ENCODE peak calls at places on chromosomes 12 and 14, in six cellular contexts. One of them, this sample, is unnamed.

GRCh38 chr14:55221186-55221585 is 29.8 kb upstream of the DLGAP5 start:
- DNase-seq in gastrocnemius medialis: no peak
- DNase-seq in heart left ventricle: no peak
- DNase-seq in HCT116: no peak
- DNase-seq in body of pancreas: no peak
- DNase-seq in tibial nerve: no peak
- DNase-seq in this sample: peak; percentile 12

GRCh38 chr12:96061864-96062453 is 26.6 kb upstream of the LTA4H start:
- DNase-seq in HCT116: peak; percentile 81
- DNase-seq in body of pancreas: peak; percentile 78
- DNase-seq in heart left ventricle: peak; percentile 74
- DNase-seq in tibial nerve: peak; percentile 90
- DNase-seq in gastrocnemius medialis: peak; percentile 32
- DNase-seq in this sample: peak; percentile 64

GRCh38 chr14:73467800-73468199 is 9.5 kb upstream of the NUMB start:
- DNase-seq in heart left ventricle: no peak
- DNase-seq in HCT116: no peak
- DNase-seq in tibial nerve: no peak
- DNase-seq in body of pancreas: no peak
- DNase-seq in gastrocnemius medialis: no peak
- DNase-seq in this sample: no peak

GRCh38 chr12:7970475-7971252 is 34.7 kb upstream of the SLC2A3 start:
- DNase-seq in heart left ventricle: peak; percentile 93
- DNase-seq in tibial nerve: peak; percentile 80
- DNase-seq in HCT116: peak; percentile 61
- DNase-seq in gastrocnemius medialis: peak; percentile 64
- DNase-seq in body of pancreas: peak; percentile 54
- DNase-seq in this sample: peak; percentile 86

GRCh38 chr14:100334904-100335303 is 11.8 kb downstream of the SLC25A47 start:
- DNase-seq in gastrocnemius medialis: no peak
- DNase-seq in tibial nerve: no peak
- DNase-seq in body of pancreas: no peak
- DNase-seq in heart left ventricle: no peak
- DNase-seq in HCT116: no peak
- DNase-seq in this sample: no peak

GRCh38 chr12:42987216-42987631 is 397.7 kb upstream of the PRICKLE1 start:
- DNase-seq in tibial nerve: no peak
- DNase-seq in HCT116: no peak
- DNase-seq in gastrocnemius medialis: no peak
- DNase-seq in heart left ventricle: no peak
- DNase-seq in body of pancreas: no peak
- DNase-seq in this sample: no peak

GRCh38 chr12:82896979-82897378 is 210.3 kb downstream of the TMTC2 start:
- DNase-seq in body of pancreas: peak; percentile 59
- DNase-seq in HCT116: peak; percentile 8
- DNase-seq in gastrocnemius medialis: no peak
- DNase-seq in tibial nerve: no peak
- DNase-seq in heart left ventricle: no peak
- DNase-seq in this sample: peak; percentile 7

GRCh38 chr12:123801573-123802178 is 39.6 kb downstream of the DNAH10 start:
- DNase-seq in gastrocnemius medialis: no peak
- DNase-seq in body of pancreas: no peak
- DNase-seq in HCT116: peak; percentile 26
- DNase-seq in tibial nerve: no peak
- DNase-seq in heart left ventricle: no peak
- DNase-seq in this sample: no peak

GRCh38 chr12:26971963-26972362 is 33.7 kb downstream of the FGFR1OP2 start:
- DNase-seq in gastrocnemius medialis: no peak
- DNase-seq in HCT116: no peak
- DNase-seq in heart left ventricle: no peak
- DNase-seq in tibial nerve: no peak
- DNase-seq in body of pancreas: no peak
- DNase-seq in this sample: no peak

DNA sequence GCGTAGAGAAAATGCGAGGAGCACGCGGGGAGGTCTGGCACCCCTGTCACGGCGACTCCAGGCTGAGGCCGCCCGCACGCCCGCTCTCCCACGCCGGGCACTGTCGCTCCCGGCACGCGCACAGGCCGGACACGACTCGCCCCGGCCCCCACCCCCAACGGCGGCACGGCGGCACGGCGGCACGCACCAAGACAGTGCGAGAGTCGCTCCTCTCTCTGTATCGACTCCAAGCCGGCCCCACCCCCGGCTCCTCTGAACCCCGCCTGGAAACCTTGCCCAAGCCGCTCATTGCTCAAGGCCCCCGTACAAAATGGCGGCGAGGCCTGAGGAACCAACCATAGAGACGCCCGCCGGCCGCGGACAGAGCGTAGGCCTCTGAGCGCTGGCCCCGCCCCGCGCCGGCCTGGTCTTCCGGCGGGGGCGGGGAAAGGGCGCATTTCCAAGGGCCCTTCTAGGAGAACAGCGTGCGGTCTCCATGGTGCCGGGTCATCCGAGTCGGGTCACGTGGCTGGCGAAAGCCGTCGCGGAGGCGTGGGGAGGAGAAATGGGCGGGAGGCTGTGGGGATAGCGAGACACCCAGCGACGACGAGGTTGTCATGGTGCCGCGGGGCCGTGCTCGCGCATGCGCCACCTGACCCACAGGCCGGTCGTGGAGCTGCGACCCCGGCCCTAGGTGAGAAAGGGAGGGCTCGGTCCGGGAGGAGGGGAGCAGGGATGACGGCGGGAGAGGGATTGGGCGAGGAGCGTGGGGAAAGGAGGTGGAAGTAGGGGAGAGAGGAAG is at the start of gene CIPC:
- DNase-seq in HCT116: peak; percentile 98
- DNase-seq in heart left ventricle: peak; percentile 100
- DNase-seq in tibial nerve: peak; percentile 100
- DNase-seq in body of pancreas: peak; percentile 99
- DNase-seq in gastrocnemius medialis: peak; percentile 100
- DNase-seq in this sample: peak; percentile 89
- TF ChIP-seq POLR2A in HCT116: peak; percentile 38
- TF ChIP-seq POLR2A in heart left ventricle: peak; percentile 28
- TF ChIP-seq POLR2A in tibial nerve: peak; percentile 85
- TF ChIP-seq POLR2A in body of pancreas: peak; percentile 86
- TF ChIP-seq POLR2A in gastrocnemius medialis: peak; percentile 94
- TF ChIP-seq POLR2A in this sample: peak; percentile 63

GRCh38 chr12:111798182-111798581 is 31.4 kb downstream of the ALDH2 start:
- DNase-seq in tibial nerve: no peak
- DNase-seq in body of pancreas: no peak
- DNase-seq in heart left ventricle: peak; percentile 30
- DNase-seq in HCT116: no peak
- DNase-seq in gastrocnemius medialis: no peak
- DNase-seq in this sample: no peak
- TF ChIP-seq POLR2A in tibial nerve: no peak
- TF ChIP-seq POLR2A in body of pancreas: no peak
- TF ChIP-seq POLR2A in heart left ventricle: no peak
- TF ChIP-seq POLR2A in HCT116: no peak
- TF ChIP-seq POLR2A in gastrocnemius medialis: no peak
- TF ChIP-seq POLR2A in this sample: no peak

DNA sequence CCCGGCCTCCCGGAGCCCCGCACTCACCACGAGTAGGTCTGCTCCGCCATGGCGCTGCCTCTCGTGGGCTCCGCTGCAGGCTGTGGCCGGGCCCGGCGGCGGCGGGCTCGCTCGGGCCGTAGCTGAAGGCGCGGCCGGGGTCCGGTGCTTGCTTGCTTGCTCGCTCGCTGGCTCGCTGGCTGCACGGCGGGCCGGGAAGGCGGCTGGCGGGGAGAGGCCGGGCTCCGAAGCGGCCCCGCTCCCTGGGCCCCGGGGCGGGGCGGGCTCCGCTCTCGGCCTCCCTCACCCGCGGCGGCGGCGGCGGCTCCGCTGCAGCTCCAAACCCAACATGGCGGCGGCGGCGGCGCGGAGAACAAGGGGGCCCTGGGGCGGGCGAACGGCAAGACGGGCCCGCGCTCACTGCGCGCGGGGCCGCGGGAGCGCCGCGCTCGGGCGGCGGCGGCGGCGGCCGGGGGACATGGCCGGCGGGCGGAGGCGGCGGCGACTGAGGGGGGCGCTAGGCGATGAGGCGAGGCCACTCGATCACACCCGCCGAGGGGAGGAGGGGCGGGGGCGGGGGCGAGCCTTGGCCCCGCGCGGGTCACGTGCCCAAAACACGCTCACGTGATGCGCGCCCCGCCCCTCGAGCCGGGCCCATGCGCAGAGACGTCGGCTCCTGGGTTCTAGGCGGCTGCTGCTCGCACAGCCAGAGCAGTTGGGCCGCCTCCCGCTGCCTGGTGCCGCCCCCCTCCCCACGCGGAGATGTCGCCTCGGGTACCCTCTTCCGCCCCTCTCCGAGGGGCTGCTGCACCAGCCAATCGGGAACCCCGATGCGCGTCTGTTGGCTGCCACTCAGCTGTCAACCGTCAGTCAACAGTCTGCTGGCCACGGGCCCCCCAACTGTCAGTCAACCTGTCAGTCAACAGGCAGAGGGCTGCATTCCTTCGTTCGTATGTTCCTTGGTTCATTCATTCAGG is at the start of gene SPPL3:
- DNase-seq in gastrocnemius medialis: peak; percentile 82
- DNase-seq in HCT116: peak; percentile 58
- DNase-seq in tibial nerve: peak; percentile 89
- DNase-seq in heart left ventricle: peak; percentile 96
- DNase-seq in body of pancreas: peak; percentile 94
- DNase-seq in this sample: peak; percentile 90
- TF ChIP-seq POLR2A in gastrocnemius medialis: peak; percentile 76
- TF ChIP-seq POLR2A in HCT116: peak; percentile 50
- TF ChIP-seq POLR2A in tibial nerve: peak; percentile 76
- TF ChIP-seq POLR2A in heart left ventricle: no peak
- TF ChIP-seq POLR2A in body of pancreas: peak; percentile 64
- TF ChIP-seq POLR2A in this sample: peak; percentile 67

GRCh38 chr14:74592476-74593191 is 19.4 kb downstream of the LTBP2 start:
- DNase-seq in gastrocnemius medialis: no peak
- DNase-seq in HCT116: no peak
- DNase-seq in tibial nerve: no peak
- DNase-seq in heart left ventricle: peak; percentile 20
- DNase-seq in body of pancreas: no peak
- DNase-seq in this sample: no peak
- TF ChIP-seq POLR2A in gastrocnemius medialis: no peak
- TF ChIP-seq POLR2A in HCT116: no peak
- TF ChIP-seq POLR2A in tibial nerve: no peak
- TF ChIP-seq POLR2A in heart left ventricle: no peak
- TF ChIP-seq POLR2A in body of pancreas: no peak
- TF ChIP-seq POLR2A in this sample: no peak

This sample was measured in H54.